ENCODE peak calls at places on chromosomes 6 and 20, in six cellular contexts. M is cardiac muscle cell; F is uterus; T is right lobe of liver; N is osteoblast; H is CD8-positive, alpha-beta memory T cell. C is an unnamed sample.

GRCh38 chr20:56875052-56875663 is 246.1 kb downstream of the TFAP2C start:
- DNase-seq in M (no peak), F (no peak), T (no peak), N (no peak), H (no peak), C (no peak)

GRCh38 chr6:3289664-3290055 is 30.9 kb downstream of the PSMG4 start:
- DNase-seq in M (no peak), F (no peak), T (no peak), N (peak; percentile 15), H (no peak), C (peak; percentile 52)

GRCh38 chr6:3919130-3919628 is 70.0 kb downstream of the FAM50B start:
- DNase-seq in M (peak; percentile 49), F (no peak), T (no peak), N (no peak), H (no peak), C (no peak)

GRCh38 chr6:116057766-116058165 is 2.9 kb downstream of the FRK start:
- DNase-seq in M (no peak), F (no peak), T (no peak), N (no peak), H (no peak), C (no peak)

GRCh38 chr20:24503352-24503931 is 34.0 kb downstream of the SYNDIG1 start:
- DNase-seq in M (peak; percentile 77), F (peak; percentile 62), T (no peak), N (peak; percentile 88), H (no peak), C (no peak)

GRCh38 chr20:13510837-13511488 is 127.8 kb downstream of the TASP1 start:
- DNase-seq in M (no peak), F (no peak), T (no peak), N (no peak), H (no peak), C (no peak)

GRCh38 chr6:34531580-34532201 is 24.4 kb downstream of the SPDEF start:
- DNase-seq in M (peak; percentile 74), F (peak; percentile 56), T (no peak), N (peak; percentile 92), H (no peak), C (peak; percentile 82)

GRCh38 chr20:43459022-43459942 is 1.6 kb downstream of the SRSF6 start:
- DNase-seq in M (no peak), F (peak; percentile 22), T (no peak), N (no peak), H (peak; percentile 54), C (no peak)

GRCh38 chr6:98937351-98937750 is 10.4 kb downstream of the FBXL4 start:
- DNase-seq in M (no peak), F (no peak), T (no peak), N (no peak), H (no peak), C (no peak)

GRCh38 chr6:110622912-110623578 is 146.6 kb upstream of the SLC22A16 start:
- DNase-seq in M (no peak), F (no peak), T (no peak), N (no peak), H (no peak), C (no peak)

GRCh38 chr6:157912326-157912725 is 69.3 kb upstream of the SYNJ2 start:
- DNase-seq in M (no peak), F (peak; percentile 29), T (no peak), N (peak; percentile 80), H (no peak), C (no peak)

GRCh38 chr6:20366082-20366834 is 35.4 kb upstream of the E2F3 start:
- DNase-seq in M (no peak), F (no peak), T (no peak), N (no peak), H (peak; percentile 75), C (no peak)

GRCh38 chr6:10384719-10385511 is 30.0 kb downstream of the TFAP2A start:
- DNase-seq in M (no peak), F (no peak), T (no peak), N (no peak), H (no peak), C (no peak)

GRCh38 chr20:47578543-47578942 is 76.9 kb downstream of the NCOA3 start:
- DNase-seq in M (no peak), F (peak; percentile 49), T (no peak), N (no peak), H (no peak), C (no peak)

GRCh38 chr20:49228676-49229075 is 9.5 kb downstream of the DDX27 start:
- DNase-seq in M (no peak), F (no peak), T (no peak), N (no peak), H (no peak), C (no peak)

GRCh38 chr6:119426619-119427018 is 77.1 kb upstream of the MAN1A1 start:
- DNase-seq in M (no peak), F (no peak), T (no peak), N (no peak), H (no peak), C (no peak)

GRCh38 chr6:16238057-16238657 is at the start of gene GMPR:
- DNase-seq in M (peak; percentile 69), F (peak; percentile 72), T (peak; percentile 90), N (peak; percentile 95), H (peak; percentile 78), C (peak; percentile 91)

GRCh38 chr6:15399651-15400470 is 154.0 kb downstream of the JARID2 start:
- DNase-seq in M (peak; percentile 47), F (peak; percentile 80), T (peak; percentile 79), N (peak; percentile 88), H (no peak), C (no peak)

GRCh38 chr6:31355540-31355988 is 1.4 kb downstream of the HLA-B start:
- DNase-seq in M (no peak), F (no peak), T (no peak), N (no peak), H (no peak), C (no peak)

GRCh38 chr20:35369804-35370203 is 42.0 kb downstream of the UQCC1 start:
- DNase-seq in M (peak; percentile 5), F (no peak), T (no peak), N (no peak), H (no peak), C (no peak)

GRCh38 chr6:36914227-36914794 is 28.6 kb downstream of the C6orf89 start:
- DNase-seq in M (peak; percentile 24), F (no peak), T (peak; percentile 77), N (no peak), H (no peak), C (no peak)

GRCh38 chr6:131362070-131362469 is 211.0 kb upstream of the ARG1 start:
- DNase-seq in M (no peak), F (no peak), T (no peak), N (no peak), H (no peak), C (no peak)

DNA sequence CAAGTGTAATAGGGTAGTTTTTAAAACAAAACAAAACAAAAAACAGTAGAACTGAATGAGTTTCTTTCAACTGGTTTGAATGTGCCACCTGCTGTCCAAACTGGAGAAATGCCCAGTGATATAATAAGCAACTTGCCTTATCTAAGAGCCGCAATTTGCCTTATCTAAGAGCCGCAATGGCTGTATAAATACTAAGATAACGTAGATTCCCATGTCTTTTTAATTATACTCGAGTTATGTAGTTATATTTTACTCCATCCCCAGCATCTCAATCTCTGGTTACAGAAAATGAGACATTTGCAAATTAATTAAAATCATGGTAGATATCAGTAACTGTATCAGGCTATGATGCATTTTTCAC is 67.2 kb downstream of the RPP40 start:
- DNase-seq in M (peak; percentile 47), F (peak; percentile 44), T (no peak), N (no peak), H (no peak), C (no peak)
- H3K4me1 ChIP-seq in M (peaks cover 19% of the 10 kb centered on the region), F (peaks cover 4% of the 10 kb centered on the region), T (no peaks in the 10 kb centered on the region), N (peaks cover 6% of the 10 kb centered on the region), H (peaks cover 13% of the 10 kb centered on the region), C (no peaks in the 10 kb centered on the region)

GRCh38 chr20:44598413-44599290 is 16.3 kb downstream of the PKIG start:
- DNase-seq in M (no peak), F (peak; percentile 50), T (no peak), N (peak; percentile 66), H (no peak), C (peak; percentile 74)
- H3K4me1 ChIP-seq in M (peaks cover 17% of the 10 kb centered on the region), F (peaks cover 32% of the 10 kb centered on the region), T (peaks cover 14% of the 10 kb centered on the region), N (peaks cover 47% of the 10 kb centered on the region), H (peaks cover 9% of the 10 kb centered on the region), C (peaks cover 12% of the 10 kb centered on the region)

DNA sequence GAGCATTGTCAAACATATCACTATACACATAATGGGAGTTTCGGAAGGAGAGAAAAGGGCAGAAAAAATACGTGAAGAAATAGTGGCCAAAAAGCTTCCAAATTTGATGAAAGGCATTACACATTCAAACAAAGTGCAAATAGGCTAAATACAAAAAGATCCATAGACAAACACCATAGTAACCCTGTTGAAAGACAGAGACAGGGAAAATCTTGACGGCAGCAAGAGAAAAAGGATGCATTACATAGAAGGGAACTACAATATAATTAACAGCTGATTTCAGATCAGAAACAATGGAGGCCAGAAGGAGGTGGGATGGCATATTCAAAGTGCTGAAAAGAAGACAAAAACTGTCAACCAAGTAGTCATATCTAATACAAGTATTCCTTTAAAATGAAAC is 170.8 kb downstream of the MRPL14 start:
- DNase-seq in M (no peak), F (no peak), T (no peak), N (no peak), H (no peak), C (no peak)
- H3K4me1 ChIP-seq in M (peaks cover 10% of the 10 kb centered on the region), F (no peaks in the 10 kb centered on the region), T (peaks cover 4% of the 10 kb centered on the region), N (no peaks in the 10 kb centered on the region), H (no peaks in the 10 kb centered on the region), C (no peaks in the 10 kb centered on the region)

GRCh38 chr20:38968090-38968489 is 5.9 kb downstream of the DHX35 start:
- DNase-seq in M (no peak), F (no peak), T (no peak), N (no peak), H (no peak), C (no peak)
- H3K4me1 ChIP-seq in M (peaks cover 4% of the 10 kb centered on the region), F (no peaks in the 10 kb centered on the region), T (peaks cover 5% of the 10 kb centered on the region), N (peaks cover 20% of the 10 kb centered on the region), H (peaks cover 8% of the 10 kb centered on the region), C (no peaks in the 10 kb centered on the region)

C was measured in aorta.